ENCODE peak calls at places on chromosomes 3 and 15, in four cellular contexts. V, Y, O and H are unnamed samples.

GRCh38 chr3:113629941-113630340 is 66.5 kb downstream of the USF3 start:
- DNase-seq in V (no peak), Y (peak; percentile 28), O (no peak), H (no peak)

GRCh38 chr3:10549617-10550228 is 44.3 kb upstream of the ATP2B2 start:
- DNase-seq in V (no peak), Y (no peak), O (no peak), H (no peak)

GRCh38 chr15:26081758-26082068 is 218.6 kb upstream of the ATP10A start:
- DNase-seq in V (no peak), Y (no peak), O (no peak), H (no peak)

GRCh38 chr3:105527949-105528348 is 161.2 kb downstream of the ALCAM start:
- DNase-seq in V (no peak), Y (no peak), O (peak; percentile 22), H (no peak)

GRCh38 chr3:83941990-83942710 is 1016.6 kb upstream of the CADM2 start:
- DNase-seq in V (no peak), Y (no peak), O (no peak), H (no peak)

GRCh38 chr3:138464490-138464860 is 30.1 kb downstream of the ESYT3 start:
- DNase-seq in V (no peak), Y (no peak), O (no peak), H (no peak)

GRCh38 chr3:193490989-193491388 is 63.7 kb downstream of the ATP13A4 start:
- DNase-seq in V (no peak), Y (no peak), O (no peak), H (no peak)

GRCh38 chr3:131503328-131503650 is 518 bp upstream of the MRPL3 start:
- DNase-seq in V (no peak), Y (no peak), O (no peak), H (no peak)

GRCh38 chr3:67531149-67532101 is 123.0 kb downstream of the SUCLG2 start:
- DNase-seq in V (no peak), Y (no peak), O (no peak), H (no peak)

GRCh38 chr15:88635343-88635742 is 3.5 kb upstream of the ISG20 start:
- DNase-seq in V (no peak), Y (peak; percentile 57), O (no peak), H (no peak)

GRCh38 chr15:71357357-71357756 is 242.1 kb downstream of the THSD4 start:
- DNase-seq in V (no peak), Y (peak; percentile 59), O (no peak), H (no peak)

GRCh38 chr3:66133050-66133757 is 87.6 kb upstream of the SLC25A26 start:
- DNase-seq in V (no peak), Y (no peak), O (no peak), H (no peak)

GRCh38 chr3:188842628-188843027 is 329.1 kb upstream of the TPRG1 start:
- DNase-seq in V (no peak), Y (no peak), O (no peak), H (no peak)

GRCh38 chr3:72185549-72186484 is 400.9 kb upstream of the PROK2 start:
- DNase-seq in V (no peak), Y (no peak), O (peak; percentile 7), H (no peak)

GRCh38 chr3:127799476-127800222 is 22.7 kb downstream of the MGLL start:
- DNase-seq in V (no peak), Y (no peak), O (peak; percentile 67), H (no peak)

GRCh38 chr3:124941729-124942128 is 7.2 kb upstream of the MUC13 start:
- DNase-seq in V (no peak), Y (no peak), O (no peak), H (no peak)

GRCh38 chr15:70835826-70836225 is 18.1 kb downstream of the LARP6 start:
- DNase-seq in V (no peak), Y (no peak), O (no peak), H (no peak)

GRCh38 chr15:59313703-59314332 is 58.9 kb downstream of the MYO1E start:
- DNase-seq in V (peak; percentile 94), Y (peak; percentile 93), O (peak; percentile 77), H (peak; percentile 43)

GRCh38 chr3:14528081-14528480 is 12.1 kb downstream of the GRIP2 start:
- DNase-seq in V (no peak), Y (no peak), O (no peak), H (no peak)

GRCh38 chr3:58537412-58538301 is 667 bp upstream of the ACOX2 start:
- DNase-seq in V (peak; percentile 47), Y (no peak), O (no peak), H (no peak)

GRCh38 chr3:58534592-58535494 is 2.1 kb downstream of the ACOX2 start:
- DNase-seq in V (no peak), Y (no peak), O (no peak), H (no peak)

GRCh38 chr3:58535531-58536500 is 1.2 kb downstream of the ACOX2 start:
- DNase-seq in V (peak; percentile 61), Y (peak; percentile 78), O (peak; percentile 76), H (no peak)

GRCh38 chr3:58539636-58540035 is 2.6 kb upstream of the ACOX2 start:
- DNase-seq in V (no peak), Y (no peak), O (no peak), H (no peak)

GRCh38 chr3:58536501-58537411 is at the start of gene ACOX2:
- DNase-seq in V (peak; percentile 48), Y (peak; percentile 42), O (no peak), H (peak; percentile 67)
- TF ChIP-seq POLR2A in V (no peak), Y (peak; percentile 24), O (no peak), H (no peak)

GRCh38 chr3:141385386-141386079 is 17.2 kb downstream of the ZBTB38 start:
- DNase-seq in V (no peak), Y (no peak), O (no peak), H (no peak)
- H3K4me3 ChIP-seq in V (peak overlapping the region; percentile 8), Y (no peak overlapping the region), O (no peak overlapping the region), H (no peak overlapping the region)

DNA sequence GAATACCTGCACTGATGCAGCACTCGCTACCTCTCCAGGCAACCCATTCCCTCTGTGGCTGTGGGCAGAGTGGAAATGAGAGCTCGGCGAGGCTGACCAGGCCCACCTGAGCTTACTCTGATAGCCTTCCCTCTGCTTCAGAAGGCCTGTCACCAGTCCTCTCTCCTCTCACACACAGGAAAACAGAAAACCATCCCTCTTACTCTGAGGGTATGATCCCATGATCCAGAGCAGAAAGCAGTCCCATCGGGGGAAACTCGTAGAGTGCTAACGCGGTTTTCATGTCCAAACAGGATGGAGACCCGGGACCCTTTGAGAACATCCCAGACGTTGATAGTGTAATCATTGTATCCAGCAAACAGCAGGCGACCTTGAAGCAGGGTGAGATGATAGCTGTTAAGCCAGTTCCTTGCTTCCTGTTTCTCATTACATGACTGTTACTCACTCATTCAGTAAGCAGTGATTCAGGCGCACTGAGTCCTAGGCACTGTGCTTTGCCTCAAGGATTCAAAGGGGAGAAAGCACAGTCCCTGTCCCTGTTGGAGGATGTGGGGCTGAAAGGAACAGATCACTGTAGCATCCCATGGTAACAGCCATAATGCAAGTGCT is 11.8 kb upstream of the BCL2L10 start:
- DNase-seq in V (no peak), Y (no peak), O (no peak), H (no peak)
- TF ChIP-seq EP300 in V (no peak), Y (no peak), O (no peak), H (no peak)

GRCh38 chr15:55993111-55993803 is at the start of gene NEDD4:
- DNase-seq in V (peak; percentile 79), Y (peak; percentile 82), O (peak; percentile 88), H (peak; percentile 64)
- TF ChIP-seq POLR2A in V (no peak), Y (peak; percentile 33), O (peak; percentile 55), H (peak; percentile 30)

GRCh38 chr3:48711727-48712126 is 5.3 kb downstream of the IP6K2 start:
- DNase-seq in V (no peak), Y (no peak), O (no peak), H (no peak)

GRCh38 chr3:48716508-48716981 is 476 bp downstream of the IP6K2 start:
- DNase-seq in V (no peak), Y (peak; percentile 35), O (no peak), H (no peak)

GRCh38 chr3:48716982-48717746 is at the start of gene IP6K2:
- DNase-seq in V (peak; percentile 99), Y (peak; percentile 99), O (peak; percentile 95), H (peak; percentile 96)

GRCh38 chr3:48715179-48715800 is 1.7 kb downstream of the IP6K2 start:
- DNase-seq in V (no peak), Y (no peak), O (peak; percentile 30), H (no peak)
- H3K4me3 ChIP-seq in V (peak overlapping the region; percentile 94), Y (no peak overlapping the region), O (peak overlapping the region; percentile 98), H (no peak overlapping the region)

GRCh38 chr3:149086232-149086988 is at the start of gene HLTF:
- DNase-seq in V (peak; percentile 94), Y (peak; percentile 93), O (peak; percentile 98), H (peak; percentile 86)
- TF ChIP-seq EP300 in V (no peak), Y (no peak), O (no peak), H (peak; percentile 51)